ENCODE peak calls at places on chromosomes 11 and 22, in ten cellular contexts. One of them, this sample, is unnamed.

GRCh38 chr11:119223856-119224255 is 17.7 kb downstream of the CBL start:
- DNase-seq in fibroblast of lung: peak
- DNase-seq in IMR-90: peak
- DNase-seq in cardiac muscle cell: no peak
- DNase-seq in A549: no peak
- DNase-seq in AG04450: no peak
- DNase-seq in lower lobe of right lung: no peak
- DNase-seq in fibroblast of pulmonary artery: no peak
- DNase-seq in tibial nerve: no peak
- DNase-seq in thoracic aorta: no peak
- DNase-seq in this sample: no peak

GRCh38 chr22:42856179-42856864 is 751 bp downstream of the ARFGAP3 start:
- DNase-seq in fibroblast of lung: peak
- DNase-seq in IMR-90: peak
- DNase-seq in cardiac muscle cell: peak
- DNase-seq in A549: no peak
- DNase-seq in AG04450: no peak
- DNase-seq in lower lobe of right lung: peak
- DNase-seq in fibroblast of pulmonary artery: no peak
- DNase-seq in tibial nerve: no peak
- DNase-seq in thoracic aorta: no peak
- DNase-seq in this sample: no peak

GRCh38 chr11:117840881-117841581 is 16.5 kb upstream of the FXYD2 start:
- DNase-seq in fibroblast of lung: no peak
- DNase-seq in IMR-90: no peak
- DNase-seq in cardiac muscle cell: no peak
- DNase-seq in A549: no peak
- DNase-seq in AG04450: no peak
- DNase-seq in lower lobe of right lung: peak
- DNase-seq in fibroblast of pulmonary artery: no peak
- DNase-seq in tibial nerve: no peak
- DNase-seq in thoracic aorta: no peak
- DNase-seq in this sample: no peak

GRCh38 chr11:92596596-92597317 is 372.1 kb downstream of the FAT3 start:
- DNase-seq in fibroblast of lung: peak
- DNase-seq in IMR-90: no peak
- DNase-seq in cardiac muscle cell: no peak
- DNase-seq in A549: no peak
- DNase-seq in AG04450: no peak
- DNase-seq in lower lobe of right lung: no peak
- DNase-seq in fibroblast of pulmonary artery: no peak
- DNase-seq in tibial nerve: no peak
- DNase-seq in thoracic aorta: no peak
- DNase-seq in this sample: no peak

GRCh38 chr11:94768602-94769511 is 701 bp downstream of the AMOTL1 start:
- DNase-seq in fibroblast of lung: peak
- DNase-seq in IMR-90: peak
- DNase-seq in cardiac muscle cell: peak
- DNase-seq in A549: no peak
- DNase-seq in AG04450: no peak
- DNase-seq in lower lobe of right lung: peak
- DNase-seq in fibroblast of pulmonary artery: peak
- DNase-seq in tibial nerve: peak
- DNase-seq in thoracic aorta: no peak
- DNase-seq in this sample: no peak

GRCh38 chr11:102727890-102728289 is 3.1 kb upstream of the MMP8 start:
- DNase-seq in fibroblast of lung: peak
- DNase-seq in IMR-90: peak
- DNase-seq in cardiac muscle cell: no peak
- DNase-seq in A549: no peak
- DNase-seq in AG04450: peak
- DNase-seq in lower lobe of right lung: no peak
- DNase-seq in fibroblast of pulmonary artery: peak
- DNase-seq in tibial nerve: no peak
- DNase-seq in thoracic aorta: no peak
- DNase-seq in this sample: peak

GRCh38 chr11:65392186-65392829 is 5.9 kb downstream of the FRMD8 start:
- DNase-seq in fibroblast of lung: no peak
- DNase-seq in IMR-90: no peak
- DNase-seq in cardiac muscle cell: no peak
- DNase-seq in A549: no peak
- DNase-seq in AG04450: no peak
- DNase-seq in lower lobe of right lung: no peak
- DNase-seq in fibroblast of pulmonary artery: no peak
- DNase-seq in tibial nerve: no peak
- DNase-seq in thoracic aorta: no peak
- DNase-seq in this sample: no peak

GRCh38 chr11:47991266-47991830 is 11.0 kb downstream of the PTPRJ start:
- DNase-seq in fibroblast of lung: peak
- DNase-seq in IMR-90: no peak
- DNase-seq in cardiac muscle cell: peak
- DNase-seq in A549: no peak
- DNase-seq in AG04450: no peak
- DNase-seq in lower lobe of right lung: peak
- DNase-seq in fibroblast of pulmonary artery: no peak
- DNase-seq in tibial nerve: no peak
- DNase-seq in thoracic aorta: no peak
- DNase-seq in this sample: no peak

GRCh38 chr11:76672431-76673163 is 2.0 kb upstream of the LRRC32 start:
- DNase-seq in fibroblast of lung: no peak
- DNase-seq in IMR-90: no peak
- DNase-seq in cardiac muscle cell: no peak
- DNase-seq in A549: no peak
- DNase-seq in AG04450: no peak
- DNase-seq in lower lobe of right lung: no peak
- DNase-seq in fibroblast of pulmonary artery: peak
- DNase-seq in tibial nerve: no peak
- DNase-seq in thoracic aorta: no peak
- DNase-seq in this sample: no peak

GRCh38 chr22:20624161-20624616 is 116.8 kb downstream of the MED15 start:
- DNase-seq in fibroblast of lung: peak
- DNase-seq in IMR-90: peak
- DNase-seq in cardiac muscle cell: no peak
- DNase-seq in A549: no peak
- DNase-seq in AG04450: no peak
- DNase-seq in lower lobe of right lung: no peak
- DNase-seq in fibroblast of pulmonary artery: no peak
- DNase-seq in tibial nerve: no peak
- DNase-seq in thoracic aorta: no peak
- DNase-seq in this sample: no peak

GRCh38 chr22:18032455-18033101 is 8.2 kb upstream of the MICAL3 start:
- DNase-seq in fibroblast of lung: peak
- DNase-seq in IMR-90: peak
- DNase-seq in cardiac muscle cell: no peak
- DNase-seq in A549: no peak
- DNase-seq in AG04450: no peak
- DNase-seq in lower lobe of right lung: no peak
- DNase-seq in fibroblast of pulmonary artery: peak
- DNase-seq in tibial nerve: no peak
- DNase-seq in thoracic aorta: no peak
- DNase-seq in this sample: peak

DNA sequence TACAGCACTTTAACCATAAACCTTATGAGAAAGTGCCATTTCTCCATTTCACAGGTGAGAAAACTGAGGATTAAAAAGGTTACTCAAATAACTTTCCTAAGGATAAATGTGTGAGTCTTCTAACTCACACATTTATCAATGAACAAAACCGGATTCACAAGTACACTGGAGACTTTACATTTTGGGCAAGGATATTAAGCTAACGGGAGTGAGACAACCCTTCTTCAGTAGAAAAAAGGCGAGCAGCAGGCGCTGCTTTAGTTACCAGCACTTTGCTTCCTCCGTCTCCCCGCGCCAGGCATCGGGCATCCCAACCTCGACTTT is 356 bp upstream of the TTC12 start:
- DNase-seq in fibroblast of lung: no peak
- DNase-seq in IMR-90: no peak
- DNase-seq in cardiac muscle cell: no peak
- DNase-seq in A549: no peak
- DNase-seq in AG04450: no peak
- DNase-seq in lower lobe of right lung: no peak
- DNase-seq in fibroblast of pulmonary artery: no peak
- DNase-seq in tibial nerve: no peak
- DNase-seq in thoracic aorta: no peak
- DNase-seq in this sample: no peak
- H3K4me3 ChIP-seq in fibroblast of lung: peak
- H3K4me3 ChIP-seq in IMR-90: peak
- H3K4me3 ChIP-seq in cardiac muscle cell: peak
- H3K4me3 ChIP-seq in A549: peak
- H3K4me3 ChIP-seq in AG04450: peak
- H3K4me3 ChIP-seq in lower lobe of right lung: peak
- H3K4me3 ChIP-seq in fibroblast of pulmonary artery: peak
- H3K4me3 ChIP-seq in tibial nerve: peak
- H3K4me3 ChIP-seq in thoracic aorta: peak
- H3K4me3 ChIP-seq in this sample: peak

DNA sequence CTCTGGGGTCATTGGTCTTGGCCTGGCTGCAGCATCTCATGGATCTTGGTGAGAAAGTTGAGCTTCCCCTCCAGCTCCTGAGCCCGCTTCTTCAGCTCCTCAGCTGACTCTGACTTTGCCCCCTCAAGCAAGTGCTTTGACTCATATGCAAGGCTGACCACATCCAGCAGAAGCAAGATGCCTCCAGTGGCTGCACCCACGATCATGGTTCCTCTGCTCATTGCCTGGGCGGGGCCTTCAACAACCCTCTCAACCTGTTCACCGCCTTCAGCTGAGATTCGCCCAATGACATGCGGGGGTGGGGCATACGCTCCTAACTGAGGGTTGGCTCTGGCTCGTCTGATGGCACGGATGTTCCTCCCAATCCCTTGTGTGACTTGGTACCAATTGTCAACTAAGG is 11.9 kb downstream of the APOL2 start:
- DNase-seq in fibroblast of lung: no peak
- DNase-seq in IMR-90: no peak
- DNase-seq in cardiac muscle cell: no peak
- DNase-seq in A549: no peak
- DNase-seq in AG04450: no peak
- DNase-seq in lower lobe of right lung: no peak
- DNase-seq in fibroblast of pulmonary artery: no peak
- DNase-seq in tibial nerve: no peak
- DNase-seq in thoracic aorta: no peak
- DNase-seq in this sample: no peak
- TF ChIP-seq CTCF in fibroblast of lung: no peak
- TF ChIP-seq CTCF in IMR-90: no peak
- TF ChIP-seq CTCF in cardiac muscle cell: no peak
- TF ChIP-seq CTCF in A549: no peak
- TF ChIP-seq CTCF in AG04450: no peak
- TF ChIP-seq CTCF in lower lobe of right lung: no peak
- TF ChIP-seq CTCF in fibroblast of pulmonary artery: no peak
- TF ChIP-seq CTCF in tibial nerve: no peak
- TF ChIP-seq CTCF in thoracic aorta: no peak
- TF ChIP-seq CTCF in this sample: no peak

GRCh38 chr22:46063861-46064235 is 86.5 kb upstream of the PPARA start:
- DNase-seq in fibroblast of lung: peak
- DNase-seq in IMR-90: no peak
- DNase-seq in cardiac muscle cell: no peak
- DNase-seq in A549: no peak
- DNase-seq in AG04450: no peak
- DNase-seq in lower lobe of right lung: no peak
- DNase-seq in fibroblast of pulmonary artery: no peak
- DNase-seq in tibial nerve: peak
- DNase-seq in thoracic aorta: no peak
- DNase-seq in this sample: no peak

GRCh38 chr22:46062971-46063631 is 86.1 kb upstream of the WNT7B start:
- DNase-seq in fibroblast of lung: peak
- DNase-seq in IMR-90: no peak
- DNase-seq in cardiac muscle cell: no peak
- DNase-seq in A549: no peak
- DNase-seq in AG04450: no peak
- DNase-seq in lower lobe of right lung: peak
- DNase-seq in fibroblast of pulmonary artery: no peak
- DNase-seq in tibial nerve: peak
- DNase-seq in thoracic aorta: no peak
- DNase-seq in this sample: no peak

GRCh38 chr22:46065733-46066454 is 84.4 kb upstream of the PPARA start:
- DNase-seq in fibroblast of lung: no peak
- DNase-seq in IMR-90: no peak
- DNase-seq in cardiac muscle cell: no peak
- DNase-seq in A549: no peak
- DNase-seq in AG04450: no peak
- DNase-seq in lower lobe of right lung: no peak
- DNase-seq in fibroblast of pulmonary artery: no peak
- DNase-seq in tibial nerve: no peak
- DNase-seq in thoracic aorta: no peak
- DNase-seq in this sample: no peak

GRCh38 chr22:46064966-46065666 is 85.2 kb upstream of the PPARA start:
- DNase-seq in fibroblast of lung: peak
- DNase-seq in IMR-90: no peak
- DNase-seq in cardiac muscle cell: no peak
- DNase-seq in A549: no peak
- DNase-seq in AG04450: no peak
- DNase-seq in lower lobe of right lung: no peak
- DNase-seq in fibroblast of pulmonary artery: no peak
- DNase-seq in tibial nerve: peak
- DNase-seq in thoracic aorta: no peak
- DNase-seq in this sample: no peak

GRCh38 chr22:46064236-46064965 is 85.9 kb upstream of the PPARA start:
- DNase-seq in fibroblast of lung: peak
- DNase-seq in IMR-90: no peak
- DNase-seq in cardiac muscle cell: no peak
- DNase-seq in A549: no peak
- DNase-seq in AG04450: no peak
- DNase-seq in lower lobe of right lung: peak
- DNase-seq in fibroblast of pulmonary artery: no peak
- DNase-seq in tibial nerve: peak
- DNase-seq in thoracic aorta: no peak
- DNase-seq in this sample: no peak
- H3K4me3 ChIP-seq in fibroblast of lung: peak
- H3K4me3 ChIP-seq in IMR-90: no peak
- H3K4me3 ChIP-seq in cardiac muscle cell: no peak
- H3K4me3 ChIP-seq in A549: peak
- H3K4me3 ChIP-seq in AG04450: no peak
- H3K4me3 ChIP-seq in lower lobe of right lung: peak
- H3K4me3 ChIP-seq in fibroblast of pulmonary artery: no peak
- H3K4me3 ChIP-seq in tibial nerve: peak
- H3K4me3 ChIP-seq in thoracic aorta: peak
- H3K4me3 ChIP-seq in this sample: no peak

DNA sequence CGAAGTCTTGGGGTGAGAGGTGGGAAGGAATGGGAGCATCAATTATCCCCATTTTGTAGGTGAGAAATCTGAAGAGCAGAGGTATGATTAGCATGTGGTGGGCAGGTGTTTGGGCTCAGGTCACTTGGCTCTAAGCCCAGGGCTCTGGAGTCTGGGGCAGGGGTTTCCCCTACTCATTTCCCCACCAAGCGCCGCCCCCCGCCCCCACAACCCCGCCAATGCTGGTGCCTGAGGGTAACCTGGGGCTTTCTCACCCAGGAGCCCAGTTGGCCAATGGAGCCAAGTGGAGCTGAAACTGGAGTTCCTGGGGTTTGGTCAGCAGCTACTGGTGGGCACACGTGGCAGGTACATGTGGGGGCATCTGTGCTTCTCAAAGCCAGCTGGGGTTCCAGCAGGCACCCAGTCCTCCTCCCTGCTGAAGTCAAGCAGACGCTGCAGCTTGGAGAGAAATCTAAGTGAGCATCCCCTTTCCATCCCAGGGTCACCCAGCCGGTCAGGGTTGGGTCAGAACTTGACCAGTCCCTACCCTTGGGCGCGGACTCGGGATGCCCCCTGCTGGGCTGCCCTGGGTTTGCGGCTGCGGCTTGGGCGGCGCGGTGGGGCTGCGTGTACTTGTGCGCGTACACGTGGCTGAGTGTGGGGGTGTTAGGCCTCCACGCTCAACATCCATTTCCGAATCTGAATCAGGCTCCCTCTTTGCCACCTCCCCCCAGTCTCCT is 1.6 kb upstream of the CHRM1 start:
- DNase-seq in fibroblast of lung: no peak
- DNase-seq in IMR-90: no peak
- DNase-seq in cardiac muscle cell: no peak
- DNase-seq in A549: peak
- DNase-seq in AG04450: no peak
- DNase-seq in lower lobe of right lung: no peak
- DNase-seq in fibroblast of pulmonary artery: peak
- DNase-seq in tibial nerve: no peak
- DNase-seq in thoracic aorta: no peak
- DNase-seq in this sample: no peak
- TF ChIP-seq CTCF in fibroblast of lung: peak
- TF ChIP-seq CTCF in IMR-90: peak
- TF ChIP-seq CTCF in cardiac muscle cell: peak
- TF ChIP-seq CTCF in A549: peak
- TF ChIP-seq CTCF in AG04450: peak
- TF ChIP-seq CTCF in lower lobe of right lung: peak
- TF ChIP-seq CTCF in fibroblast of pulmonary artery: peak
- TF ChIP-seq CTCF in tibial nerve: no peak
- TF ChIP-seq CTCF in thoracic aorta: no peak
- TF ChIP-seq CTCF in this sample: peak

This sample was measured in HFF-Myc.